ENCODE peak calls at places on chromosomes 5 and 9, in five cellular contexts. One of them, this sample, is unnamed.

GRCh38 chr5:112883192-112883591 is 22.1 kb downstream of the SRP19 start:
- DNase-seq in mesendoderm: no peak
- DNase-seq in PC-3: no peak
- DNase-seq in HepG2: no peak
- DNase-seq in fibroblast of lung: no peak
- DNase-seq in this sample: no peak

GRCh38 chr9:84822589-84823233 is 153.2 kb downstream of the NTRK2 start:
- DNase-seq in mesendoderm: peak; percentile 52
- DNase-seq in PC-3: no peak
- DNase-seq in HepG2: no peak
- DNase-seq in fibroblast of lung: no peak
- DNase-seq in this sample: no peak

GRCh38 chr5:179261301-179262125 is 83.7 kb downstream of the ADAMTS2 start:
- DNase-seq in mesendoderm: peak; percentile 90
- DNase-seq in PC-3: peak; percentile 3
- DNase-seq in HepG2: peak; percentile 75
- DNase-seq in fibroblast of lung: peak; percentile 59
- DNase-seq in this sample: no peak

GRCh38 chr5:52010430-52010829 is 627.2 kb downstream of the ISL1 start:
- DNase-seq in mesendoderm: no peak
- DNase-seq in PC-3: no peak
- DNase-seq in HepG2: no peak
- DNase-seq in fibroblast of lung: no peak
- DNase-seq in this sample: no peak

GRCh38 chr9:127578952-127579853 is 32.9 kb upstream of the STXBP1 start:
- DNase-seq in mesendoderm: peak; percentile 90
- DNase-seq in PC-3: peak; percentile 96
- DNase-seq in HepG2: peak; percentile 86
- DNase-seq in fibroblast of lung: peak; percentile 96
- DNase-seq in this sample: no peak

GRCh38 chr9:127805620-127806019 is 2.9 kb downstream of the FPGS start:
- DNase-seq in mesendoderm: peak; percentile 77
- DNase-seq in PC-3: no peak
- DNase-seq in HepG2: peak; percentile 51
- DNase-seq in fibroblast of lung: peak; percentile 36
- DNase-seq in this sample: no peak

GRCh38 chr5:144028644-144029043 is 141.8 kb downstream of the YIPF5 start:
- DNase-seq in mesendoderm: no peak
- DNase-seq in PC-3: peak; percentile 8
- DNase-seq in HepG2: no peak
- DNase-seq in fibroblast of lung: peak; percentile 75
- DNase-seq in this sample: no peak

GRCh38 chr5:42974546-42974945 is 65.6 kb downstream of the ANXA2R start:
- DNase-seq in mesendoderm: no peak
- DNase-seq in PC-3: no peak
- DNase-seq in HepG2: no peak
- DNase-seq in fibroblast of lung: no peak
- DNase-seq in this sample: no peak

GRCh38 chr9:134339183-134339806 is 13.0 kb downstream of the RXRA start:
- DNase-seq in mesendoderm: no peak
- DNase-seq in PC-3: no peak
- DNase-seq in HepG2: no peak
- DNase-seq in fibroblast of lung: no peak
- DNase-seq in this sample: no peak

GRCh38 chr9:135017916-135018915 is 69.3 kb upstream of the OLFM1 start:
- DNase-seq in mesendoderm: no peak
- DNase-seq in PC-3: no peak
- DNase-seq in HepG2: no peak
- DNase-seq in fibroblast of lung: no peak
- DNase-seq in this sample: no peak

GRCh38 chr5:150672237-150672883 is 11.3 kb downstream of the MYOZ3 start:
- DNase-seq in mesendoderm: peak; percentile 93
- DNase-seq in PC-3: peak; percentile 24
- DNase-seq in HepG2: no peak
- DNase-seq in fibroblast of lung: no peak
- DNase-seq in this sample: no peak

GRCh38 chr5:165201364-165202143 is 1696.1 kb downstream of the MAT2B start:
- DNase-seq in mesendoderm: no peak
- DNase-seq in PC-3: peak; percentile 11
- DNase-seq in HepG2: no peak
- DNase-seq in fibroblast of lung: peak; percentile 90
- DNase-seq in this sample: no peak

GRCh38 chr5:97877578-97877977 is 694.5 kb upstream of the RIOK2 start:
- DNase-seq in mesendoderm: no peak
- DNase-seq in PC-3: no peak
- DNase-seq in HepG2: no peak
- DNase-seq in fibroblast of lung: no peak
- DNase-seq in this sample: no peak

GRCh38 chr5:154285661-154286408 is 95.3 kb downstream of the GALNT10 start:
- DNase-seq in mesendoderm: peak; percentile 40
- DNase-seq in PC-3: peak; percentile 78
- DNase-seq in HepG2: peak; percentile 52
- DNase-seq in fibroblast of lung: no peak
- DNase-seq in this sample: no peak

GRCh38 chr9:26313108-26313507 is 579.5 kb downstream of the CAAP1 start:
- DNase-seq in mesendoderm: no peak
- DNase-seq in PC-3: no peak
- DNase-seq in HepG2: no peak
- DNase-seq in fibroblast of lung: no peak
- DNase-seq in this sample: no peak

GRCh38 chr5:112551437-112552018 is 132.5 kb upstream of the EPB41L4A start:
- DNase-seq in mesendoderm: peak; percentile 62
- DNase-seq in PC-3: peak; percentile 65
- DNase-seq in HepG2: peak; percentile 39
- DNase-seq in fibroblast of lung: peak; percentile 79
- DNase-seq in this sample: peak; percentile 92

GRCh38 chr9:28007097-28007817 is 434.0 kb upstream of the C9orf72 start:
- DNase-seq in mesendoderm: no peak
- DNase-seq in PC-3: no peak
- DNase-seq in HepG2: no peak
- DNase-seq in fibroblast of lung: no peak
- DNase-seq in this sample: no peak

GRCh38 chr9:81814794-81815464 is 113.3 kb upstream of the SPATA31D4 start:
- DNase-seq in mesendoderm: peak; percentile 96
- DNase-seq in PC-3: peak; percentile 7
- DNase-seq in HepG2: no peak
- DNase-seq in fibroblast of lung: no peak
- DNase-seq in this sample: no peak

GRCh38 chr5:16866795-16867584 is 69.1 kb downstream of the MYO10 start:
- DNase-seq in mesendoderm: peak; percentile 36
- DNase-seq in PC-3: no peak
- DNase-seq in HepG2: no peak
- DNase-seq in fibroblast of lung: peak; percentile 62
- DNase-seq in this sample: no peak

GRCh38 chr5:16140944-16141343 is 38.6 kb downstream of the MARCHF11 start:
- DNase-seq in mesendoderm: no peak
- DNase-seq in PC-3: no peak
- DNase-seq in HepG2: no peak
- DNase-seq in fibroblast of lung: no peak
- DNase-seq in this sample: no peak

GRCh38 chr5:80254767-80255424 is 952 bp downstream of the SERINC5 start:
- DNase-seq in mesendoderm: no peak
- DNase-seq in PC-3: peak; percentile 10
- DNase-seq in HepG2: no peak
- DNase-seq in fibroblast of lung: peak; percentile 25
- DNase-seq in this sample: no peak

GRCh38 chr5:35230043-35230611 is at the start of gene PRLR:
- DNase-seq in mesendoderm: peak; percentile 70
- DNase-seq in PC-3: peak; percentile 21
- DNase-seq in HepG2: peak; percentile 69
- DNase-seq in fibroblast of lung: peak; percentile 38
- DNase-seq in this sample: no peak

GRCh38 chr9:124438091-124438490 is 12.2 kb upstream of the ADGRD2 start:
- DNase-seq in mesendoderm: no peak
- DNase-seq in PC-3: no peak
- DNase-seq in HepG2: no peak
- DNase-seq in fibroblast of lung: no peak
- DNase-seq in this sample: no peak

GRCh38 chr5:154117050-154117449 is 73.5 kb upstream of the GALNT10 start:
- DNase-seq in mesendoderm: peak; percentile 45
- DNase-seq in PC-3: no peak
- DNase-seq in HepG2: no peak
- DNase-seq in fibroblast of lung: no peak
- DNase-seq in this sample: no peak

GRCh38 chr5:65172486-65173129 is 309.1 kb downstream of the ADAMTS6 start:
- DNase-seq in mesendoderm: no peak
- DNase-seq in PC-3: no peak
- DNase-seq in HepG2: no peak
- DNase-seq in fibroblast of lung: no peak
- DNase-seq in this sample: no peak

GRCh38 chr9:76423216-76424177 is 29.3 kb upstream of the RFK start:
- DNase-seq in mesendoderm: no peak
- DNase-seq in PC-3: no peak
- DNase-seq in HepG2: peak; percentile 96
- DNase-seq in fibroblast of lung: no peak
- DNase-seq in this sample: no peak

GRCh38 chr5:173283318-173284288 is 44.6 kb downstream of the STC2 start:
- DNase-seq in mesendoderm: peak; percentile 89
- DNase-seq in PC-3: peak; percentile 78
- DNase-seq in HepG2: peak; percentile 68
- DNase-seq in fibroblast of lung: peak; percentile 45
- DNase-seq in this sample: peak; percentile 82

GRCh38 chr9:71647094-71647591 is 121.2 kb downstream of the CEMIP2 start:
- DNase-seq in mesendoderm: peak; percentile 49
- DNase-seq in PC-3: peak; percentile 79
- DNase-seq in HepG2: no peak
- DNase-seq in fibroblast of lung: peak; percentile 78
- DNase-seq in this sample: no peak

GRCh38 chr9:114685951-114686350 is 4.0 kb upstream of the TEX48 start:
- DNase-seq in mesendoderm: no peak
- DNase-seq in PC-3: no peak
- DNase-seq in HepG2: no peak
- DNase-seq in fibroblast of lung: no peak
- DNase-seq in this sample: no peak

GRCh38 chr5:154517181-154517580 is 39.2 kb upstream of the HAND1 start:
- DNase-seq in mesendoderm: peak; percentile 96
- DNase-seq in PC-3: no peak
- DNase-seq in HepG2: no peak
- DNase-seq in fibroblast of lung: no peak
- DNase-seq in this sample: peak; percentile 22

GRCh38 chr5:113166710-113167366 is 190.2 kb downstream of the DCP2 start:
- DNase-seq in mesendoderm: no peak
- DNase-seq in PC-3: peak; percentile 91
- DNase-seq in HepG2: peak; percentile 6
- DNase-seq in fibroblast of lung: peak; percentile 31
- DNase-seq in this sample: no peak

GRCh38 chr9:16625831-16626230 is 244.6 kb downstream of the BNC2 start:
- DNase-seq in mesendoderm: peak; percentile 69
- DNase-seq in PC-3: no peak
- DNase-seq in HepG2: no peak
- DNase-seq in fibroblast of lung: peak; percentile 59
- DNase-seq in this sample: no peak
- H3K9ac ChIP-seq in mesendoderm: no peak overlapping the region
- H3K9ac ChIP-seq in PC-3: no peak overlapping the region
- H3K9ac ChIP-seq in HepG2: no peak overlapping the region
- H3K9ac ChIP-seq in fibroblast of lung: no peak overlapping the region
- H3K9ac ChIP-seq in this sample: no peak overlapping the region

GRCh38 chr5:159910207-159910842 is 6.0 kb upstream of the ADRA1B start:
- DNase-seq in mesendoderm: no peak
- DNase-seq in PC-3: no peak
- DNase-seq in HepG2: no peak
- DNase-seq in fibroblast of lung: no peak
- DNase-seq in this sample: no peak

GRCh38 chr5:159910843-159911229 is 5.4 kb upstream of the ADRA1B start:
- DNase-seq in mesendoderm: no peak
- DNase-seq in PC-3: no peak
- DNase-seq in HepG2: no peak
- DNase-seq in fibroblast of lung: no peak
- DNase-seq in this sample: no peak

GRCh38 chr5:159912033-159912800 is 4.1 kb upstream of the ADRA1B start:
- DNase-seq in mesendoderm: peak; percentile 61
- DNase-seq in PC-3: peak; percentile 67
- DNase-seq in HepG2: no peak
- DNase-seq in fibroblast of lung: peak; percentile 72
- DNase-seq in this sample: no peak

GRCh38 chr5:159913048-159913447 is 3.2 kb upstream of the ADRA1B start:
- DNase-seq in mesendoderm: no peak
- DNase-seq in PC-3: peak; percentile 62
- DNase-seq in HepG2: no peak
- DNase-seq in fibroblast of lung: peak; percentile 90
- DNase-seq in this sample: no peak

DNA sequence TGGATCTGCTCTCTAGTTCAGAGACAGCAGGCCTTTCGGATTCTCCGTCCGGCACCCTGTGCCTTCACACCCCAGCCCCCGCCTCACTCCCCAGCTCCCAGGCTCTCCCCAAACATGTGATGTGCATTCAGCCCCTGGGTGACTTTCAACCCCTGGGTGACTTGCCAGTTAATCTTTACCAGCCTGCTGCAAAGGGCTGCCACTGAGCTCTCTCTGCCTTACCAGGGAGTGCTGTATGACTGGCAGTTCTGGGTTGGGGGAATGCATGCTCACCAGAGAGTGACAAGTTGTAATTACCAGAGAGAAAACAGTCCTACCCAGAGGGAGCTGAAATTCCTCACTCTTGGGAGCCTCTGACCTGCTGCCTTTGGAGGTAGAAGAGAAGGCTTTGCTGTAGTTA is 4.9 kb upstream of the ADRA1B start:
- DNase-seq in mesendoderm: peak; percentile 36
- DNase-seq in PC-3: no peak
- DNase-seq in HepG2: no peak
- DNase-seq in fibroblast of lung: no peak
- DNase-seq in this sample: no peak
- H3K27me3 ChIP-seq in mesendoderm: peaks cover 5% of the 10 kb centered on the region
- H3K27me3 ChIP-seq in PC-3: no peaks in the 10 kb centered on the region
- H3K27me3 ChIP-seq in HepG2: peaks cover 1% of the 10 kb centered on the region
- H3K27me3 ChIP-seq in fibroblast of lung: peaks cover 2% of the 10 kb centered on the region
- H3K27me3 ChIP-seq in this sample: no peaks in the 10 kb centered on the region

GRCh38 chr9:89498845-89499480 is 1.1 kb upstream of the SEMA4D start:
- DNase-seq in mesendoderm: no peak
- DNase-seq in PC-3: no peak
- DNase-seq in HepG2: no peak
- DNase-seq in fibroblast of lung: no peak
- DNase-seq in this sample: no peak

GRCh38 chr9:89502038-89502601 is 4.2 kb upstream of the SEMA4D start:
- DNase-seq in mesendoderm: no peak
- DNase-seq in PC-3: no peak
- DNase-seq in HepG2: no peak
- DNase-seq in fibroblast of lung: no peak
- DNase-seq in this sample: no peak

GRCh38 chr9:89501311-89501898 is 3.5 kb upstream of the SEMA4D start:
- DNase-seq in mesendoderm: no peak
- DNase-seq in PC-3: no peak
- DNase-seq in HepG2: no peak
- DNase-seq in fibroblast of lung: no peak
- DNase-seq in this sample: no peak

GRCh38 chr9:89497978-89498844 is at the start of gene SEMA4D:
- DNase-seq in mesendoderm: peak; percentile 85
- DNase-seq in PC-3: peak; percentile 58
- DNase-seq in HepG2: no peak
- DNase-seq in fibroblast of lung: peak; percentile 57
- DNase-seq in this sample: peak; percentile 75

GRCh38 chr9:89500008-89500407 is 2.1 kb upstream of the SEMA4D start:
- DNase-seq in mesendoderm: no peak
- DNase-seq in PC-3: no peak
- DNase-seq in HepG2: no peak
- DNase-seq in fibroblast of lung: no peak
- DNase-seq in this sample: no peak
- H3K4me3 ChIP-seq in mesendoderm: no peak overlapping the region
- H3K4me3 ChIP-seq in PC-3: no peak overlapping the region
- H3K4me3 ChIP-seq in HepG2: no peak overlapping the region
- H3K4me3 ChIP-seq in fibroblast of lung: no peak overlapping the region
- H3K4me3 ChIP-seq in this sample: no peak overlapping the region

GRCh38 chr5:160293386-160293785 is 19.0 kb downstream of the CCNJL start:
- DNase-seq in mesendoderm: no peak
- DNase-seq in PC-3: no peak
- DNase-seq in HepG2: no peak
- DNase-seq in fibroblast of lung: no peak
- DNase-seq in this sample: no peak
- H3K9ac ChIP-seq in mesendoderm: no peak overlapping the region
- H3K9ac ChIP-seq in PC-3: no peak overlapping the region
- H3K9ac ChIP-seq in HepG2: no peak overlapping the region
- H3K9ac ChIP-seq in fibroblast of lung: no peak overlapping the region
- H3K9ac ChIP-seq in this sample: no peak overlapping the region

This sample was measured in Karpas-422.